ENCODE peak calls at places on chromosomes 4 and X, in five cellular contexts. K is neural crest cell, N is suprapubic skin, Q is bronchial epithelial cell, C is RWPE1. I is an unnamed sample.

GRCh38 chr4:29131304-29131703 is 1588.9 kb upstream of the PCDH7 start:
- DNase-seq in K (no peak), N (no peak), Q (no peak), C (no peak), I (no peak)

GRCh38 chr4:99859618-99860017 is 34.6 kb downstream of the LAMTOR3 start:
- DNase-seq in C (no peak), N (no peak), K (no peak), Q (no peak), I (no peak)

GRCh38 chr4:1196421-1197183 is 24.2 kb upstream of the SPON2 start:
- DNase-seq in C (no peak), K (no peak), Q (no peak), N (no peak), I (no peak)

GRCh38 chr4:168309781-168310180 is 8.8 kb downstream of the DDX60 start:
- DNase-seq in Q (no peak), N (no peak), K (no peak), C (no peak), I (no peak)

GRCh38 chr4:151169223-151169622 is 69.8 kb downstream of the RPS3A start:
- DNase-seq in Q (no peak), K (no peak), N (no peak), C (no peak), I (no peak)

GRCh38 chr4:41882622-41883347 is 52.4 kb upstream of the TMEM33 start:
- DNase-seq in Q (peak), N (no peak), K (peak), C (peak), I (no peak)

GRCh38 chr4:155578726-155579385 is 87.8 kb upstream of the GUCY1A1 start:
- DNase-seq in K (no peak), N (no peak), Q (no peak), C (no peak), I (no peak)

GRCh38 chrX:9369802-9370291 is 95.0 kb upstream of the TBL1X start:
- DNase-seq in Q (no peak), C (no peak), N (no peak), K (no peak), I (no peak)

GRCh38 chr4:56658410-56659003 is 22.6 kb downstream of the HOPX start:
- DNase-seq in N (no peak), C (no peak), Q (peak), K (no peak), I (no peak)

GRCh38 chr4:40980318-40980883 is 230.6 kb downstream of the NSUN7 start:
- DNase-seq in K (no peak), Q (peak), C (no peak), N (no peak), I (no peak)

GRCh38 chrX:19799319-19800182 is 87.8 kb downstream of the SH3KBP1 start:
- DNase-seq in C (no peak), K (no peak), Q (peak), N (no peak), I (no peak)

GRCh38 chrX:134074151-134074550 is 88.8 kb upstream of the GPC3 start:
- DNase-seq in Q (peak), N (no peak), K (no peak), C (peak), I (no peak)

GRCh38 chrX:41026326-41027136 is 58.7 kb upstream of the USP9X start:
- DNase-seq in N (no peak), Q (no peak), K (no peak), C (no peak), I (no peak)

GRCh38 chr4:48913346-48913745 is 6.8 kb upstream of the OCIAD2 start:
- DNase-seq in C (peak), Q (peak), K (no peak), N (no peak), I (no peak)

GRCh38 chr4:158450741-158451140 is 70.9 kb upstream of the RXFP1 start:
- DNase-seq in Q (no peak), N (no peak), C (no peak), K (no peak), I (no peak)

GRCh38 chr4:189202869-189203271 is 737.8 kb upstream of the FRG1 start:
- DNase-seq in C (peak), N (no peak), Q (peak), K (no peak), I (no peak)

GRCh38 chr4:54587516-54587915 is 70.2 kb upstream of the KIT start:
- DNase-seq in C (no peak), K (no peak), Q (no peak), N (no peak), I (no peak)

GRCh38 chr4:1236103-1236641 is 12.8 kb downstream of the CTBP1 start:
- DNase-seq in C (no peak), K (no peak), Q (no peak), N (peak), I (no peak)

GRCh38 chr4:156889616-156890594 is 81.7 kb downstream of the PDGFC start:
- DNase-seq in C (no peak), Q (peak), K (no peak), N (no peak), I (no peak)

GRCh38 chr4:12583286-12583685 is 900.9 kb downstream of the RAB28 start:
- DNase-seq in Q (no peak), C (no peak), N (no peak), K (no peak), I (no peak)

GRCh38 chr4:5051210-5051691 is at the start of gene STK32B:
- DNase-seq in Q (peak), K (peak), N (peak), C (peak), I (peak)

GRCh38 chr4:94909645-94910044 is 151.9 kb downstream of the BMPR1B start:
- DNase-seq in Q (no peak), N (no peak), K (no peak), C (no peak), I (no peak)

GRCh38 chr4:170805352-170805751 is 715.6 kb upstream of the AADAT start:
- DNase-seq in K (no peak), Q (no peak), N (no peak), C (no peak), I (no peak)

GRCh38 chr4:150047546-150047945 is 30.7 kb upstream of the DCLK2 start:
- DNase-seq in K (no peak), C (no peak), Q (no peak), N (no peak), I (no peak)

GRCh38 chr4:13921805-13922204 is 294.3 kb upstream of the BOD1L1 start:
- DNase-seq in N (no peak), Q (no peak), K (no peak), C (no peak), I (no peak)

GRCh38 chr4:182019148-182019652 is 224.0 kb upstream of the TENM3 start:
- DNase-seq in C (no peak), Q (no peak), K (no peak), N (no peak), I (no peak)

GRCh38 chrX:133676344-133677122 is 261.2 kb upstream of the GPC4 start:
- DNase-seq in Q (no peak), N (no peak), C (no peak), K (no peak), I (no peak)

GRCh38 chr4:176054942-176055341 is 10.7 kb upstream of the WDR17 start:
- DNase-seq in N (no peak), Q (no peak), C (no peak), K (no peak), I (no peak)
- TF ChIP-seq CTCF in N (no peak), Q (no peak), C (no peak), K (no peak), I (peak)

GRCh38 chrX:12819231-12819630 is 28.0 kb downstream of the PRPS2 start:
- DNase-seq in Q (peak), C (no peak), K (no peak), N (no peak), I (no peak)

GRCh38 chrX:12811658-12812057 is 20.4 kb downstream of the PRPS2 start:
- DNase-seq in Q (no peak), N (no peak), K (no peak), C (no peak), I (no peak)

DNA sequence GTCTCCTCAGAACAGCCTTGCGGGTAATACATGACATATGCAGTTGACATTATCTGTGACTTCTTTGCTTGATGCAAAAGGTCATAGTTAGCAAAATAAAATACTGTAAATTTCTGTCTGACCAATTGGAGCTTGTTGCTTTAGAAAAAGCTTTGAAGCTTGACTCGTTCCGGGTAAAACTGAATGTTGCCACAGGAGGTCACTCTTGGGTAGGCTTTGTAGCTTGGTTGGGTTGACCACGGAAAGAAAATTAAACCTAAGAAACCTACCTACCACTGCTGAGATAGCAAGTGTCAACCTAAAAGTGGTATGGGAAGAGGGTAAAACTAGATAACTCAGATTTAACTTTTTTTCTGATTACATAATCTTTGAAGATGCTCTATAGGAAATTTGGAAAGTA is 23.2 kb downstream of the PRPS2 start:
- DNase-seq in Q (peak), K (peak), C (peak), N (no peak), I (no peak)
- TF ChIP-seq CTCF in Q (peak), K (peak), C (peak), N (peak), I (peak)

DNA sequence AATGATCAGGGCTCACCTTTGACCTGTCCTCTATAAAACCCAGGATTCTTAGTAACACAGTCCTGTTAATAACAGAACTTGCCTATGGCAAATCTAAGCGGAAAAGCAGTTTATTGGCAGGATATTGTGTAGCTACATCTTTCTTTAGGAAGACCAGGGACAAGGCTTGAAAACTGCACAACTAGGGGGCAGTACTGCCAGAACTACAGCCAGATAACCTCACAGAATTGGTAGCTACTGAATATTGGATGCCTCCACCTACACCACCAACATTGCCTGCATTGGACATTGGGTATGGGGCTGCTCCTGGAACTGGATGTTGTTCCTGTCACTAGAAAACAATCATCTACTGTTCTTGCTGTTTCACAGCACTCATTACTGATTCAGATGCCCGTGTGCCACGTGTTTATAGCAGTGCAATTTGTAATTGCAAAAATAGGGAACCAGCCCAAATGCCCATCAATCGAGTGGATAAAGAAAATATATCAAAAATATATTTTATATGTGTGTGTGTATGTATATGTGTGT is 47.4 kb downstream of the REPS2 start:
- DNase-seq in N (no peak), K (no peak), Q (no peak), C (no peak), I (no peak)
- TF ChIP-seq CTCF in N (no peak), K (peak), Q (no peak), C (no peak), I (peak)

DNA sequence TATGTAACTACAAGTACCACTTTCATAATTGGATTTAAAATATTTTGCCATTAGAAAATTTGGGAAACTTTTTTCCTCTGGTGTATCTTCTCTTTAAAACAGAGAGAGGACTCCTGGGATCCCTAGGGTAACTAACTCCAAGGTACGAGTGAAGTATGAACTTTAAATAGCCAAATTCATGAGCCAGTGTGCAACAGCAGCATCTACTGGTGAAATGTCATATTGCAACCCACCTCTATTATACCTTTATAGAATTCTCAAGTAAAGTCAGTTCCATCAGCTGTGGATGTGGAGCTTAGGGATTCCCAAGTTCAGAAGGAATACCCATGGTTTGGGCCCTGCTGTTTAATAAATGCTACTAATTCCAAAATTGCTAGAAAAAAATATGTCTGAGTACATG is 282.7 kb upstream of the TAPT1 start:
- DNase-seq in N (no peak), C (no peak), Q (peak), K (no peak), I (no peak)
- TF ChIP-seq CTCF in N (no peak), C (no peak), Q (peak), K (peak), I (peak)

GRCh38 chrX:151153086-151153485 is 23.3 kb upstream of the GPR50 start:
- DNase-seq in Q (peak), N (no peak), K (peak), C (peak), I (no peak)

GRCh38 chrX:151155234-151155633 is 21.1 kb upstream of the GPR50 start:
- DNase-seq in Q (peak), N (no peak), C (no peak), K (no peak), I (no peak)

DNA sequence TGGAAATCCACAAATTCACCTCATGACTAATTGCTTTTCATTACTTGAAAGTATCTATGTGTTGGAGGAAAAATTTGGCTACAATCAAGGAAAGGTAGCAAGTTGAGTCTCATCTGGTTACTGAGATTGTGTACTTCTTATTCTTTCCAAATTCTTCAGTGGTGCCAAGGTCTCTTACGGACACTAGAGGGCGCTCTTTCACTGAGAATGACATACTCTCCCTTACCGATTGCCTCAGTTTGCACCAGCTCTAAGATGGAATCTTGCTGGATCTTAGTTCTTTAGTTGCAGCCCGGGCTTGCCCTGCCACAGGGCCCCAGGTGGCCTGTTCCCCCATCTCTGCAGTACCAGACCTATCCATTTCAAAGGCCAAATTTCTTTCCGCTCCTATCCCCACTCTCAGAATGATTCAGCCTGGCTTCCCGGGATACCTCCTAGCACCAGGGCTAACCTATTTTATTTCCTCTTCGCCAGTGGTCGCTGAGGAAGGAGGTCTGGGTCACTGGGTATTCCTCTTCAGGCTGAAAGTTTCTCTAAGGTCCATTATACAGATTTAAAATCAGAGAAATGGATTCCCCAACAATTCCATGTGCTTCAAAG is 24.6 kb upstream of the GPR50 start:
- DNase-seq in C (peak), N (no peak), Q (peak), K (no peak), I (no peak)
- TF ChIP-seq CTCF in C (peak), N (peak), Q (peak), K (peak), I (peak)

GRCh38 chr4:7068279-7068842 is 497 bp upstream of the GRPEL1 start:
- DNase-seq in K (no peak), Q (no peak), C (no peak), N (peak), I (no peak)
- TF ChIP-seq CTCF in K (no peak), Q (no peak), C (no peak), N (no peak), I (no peak)

GRCh38 chrX:15843960-15844359 is 10.7 kb downstream of the AP1S2 start:
- DNase-seq in C (no peak), K (no peak), N (no peak), Q (no peak), I (no peak)

GRCh38 chrX:15834827-15835595 is 19.6 kb downstream of the AP1S2 start:
- DNase-seq in C (no peak), N (no peak), Q (peak), K (no peak), I (no peak)

GRCh38 chrX:15834051-15834450 is 20.6 kb downstream of the AP1S2 start:
- DNase-seq in N (no peak), K (no peak), Q (no peak), C (no peak), I (no peak)

DNA sequence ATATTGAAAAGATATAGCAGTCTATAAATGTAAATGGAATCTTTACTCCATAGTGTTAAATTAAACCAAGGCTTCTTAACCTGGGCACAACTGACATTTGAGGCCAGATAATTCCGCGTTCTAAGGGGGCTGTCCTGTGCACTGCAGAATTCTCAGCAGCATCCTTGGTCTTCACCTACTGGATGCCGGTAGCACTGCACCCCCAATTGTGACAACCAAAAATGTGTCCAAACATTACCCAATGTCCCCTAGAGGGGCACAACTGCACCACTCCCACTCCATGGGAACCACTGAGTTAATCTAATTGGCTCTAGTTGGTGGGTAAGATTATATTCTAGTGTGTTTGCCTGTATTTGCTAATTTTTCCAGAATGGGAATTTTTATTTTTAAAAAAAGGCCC is 16.6 kb downstream of the AP1S2 start:
- DNase-seq in Q (no peak), N (no peak), C (no peak), K (peak), I (no peak)
- TF ChIP-seq CTCF in Q (no peak), N (no peak), C (no peak), K (peak), I (peak)

GRCh38 chrX:88613338-88613737 is 133.7 kb upstream of the CPXCR1 start:
- DNase-seq in K (no peak), N (no peak), Q (no peak), C (peak), I (no peak)
- TF ChIP-seq CTCF in K (peak), N (no peak), Q (no peak), C (peak), I (peak)

GRCh38 chrX:24672701-24673190 is 21.0 kb upstream of the POLA1 start:
- DNase-seq in Q (no peak), C (no peak), K (peak), N (no peak), I (no peak)

GRCh38 chrX:24673424-24673823 is 20.3 kb upstream of the POLA1 start:
- DNase-seq in C (no peak), N (no peak), K (no peak), Q (no peak), I (no peak)

DNA sequence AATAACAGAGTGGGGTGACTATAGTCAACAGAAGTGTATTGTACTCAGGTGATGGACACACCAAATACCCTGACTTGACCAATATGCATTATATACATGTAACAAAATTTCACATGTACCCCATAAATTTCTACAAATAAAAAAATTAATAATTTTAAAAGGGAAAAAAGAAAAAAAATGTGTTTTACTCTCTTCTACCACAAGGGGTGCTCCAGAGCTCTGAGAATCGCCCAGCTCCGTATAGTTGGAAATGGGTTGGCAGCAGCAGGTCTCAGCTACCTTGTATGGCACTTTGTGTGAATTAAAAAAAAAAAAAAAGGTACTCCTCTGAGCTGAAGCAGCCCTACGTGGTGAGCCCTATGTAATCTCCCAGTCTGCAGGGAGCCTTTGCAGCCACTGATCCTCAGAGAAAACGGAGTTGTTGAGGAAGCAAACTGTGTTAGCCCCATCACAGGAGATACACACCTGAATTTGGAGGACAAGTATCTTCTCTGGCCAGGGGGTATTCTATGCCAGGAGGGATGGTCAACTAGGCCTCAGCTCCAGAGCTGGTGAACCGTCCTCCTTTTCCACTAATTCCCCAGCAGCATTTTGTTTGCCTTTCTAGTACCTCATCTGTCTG is 17.2 kb upstream of the POLA1 start:
- DNase-seq in N (no peak), C (peak), Q (peak), K (no peak), I (no peak)
- TF ChIP-seq CTCF in N (peak), C (peak), Q (peak), K (peak), I (peak)

GRCh38 chr4:91990726-91991125 is 313.0 kb upstream of the GRID2 start:
- DNase-seq in Q (no peak), K (no peak), C (no peak), N (no peak), I (no peak)

GRCh38 chr4:91984466-91984865 is 319.3 kb upstream of the GRID2 start:
- DNase-seq in Q (no peak), C (no peak), K (no peak), N (no peak), I (no peak)

GRCh38 chr4:91989914-91990313 is 313.9 kb upstream of the GRID2 start:
- DNase-seq in N (no peak), C (no peak), K (no peak), Q (no peak), I (no peak)
- TF ChIP-seq CTCF in N (no peak), C (no peak), K (no peak), Q (no peak), I (no peak)

I was measured in type B pancreatic cell.